ENCODE peak calls at places on chromosomes 3 and 15, in four cellular contexts. F is suprapubic skin, A is GM23338, L is left ventricle myocardium inferior. W is an unnamed sample.

GRCh38 chr15:78263351-78263781 is 996 bp upstream of the DNAJA4 start:
- DNase-seq in A (no peak), L (no peak), F (no peak), W (no peak)

GRCh38 chr15:31019986-31020385 is 28.6 kb upstream of the MTMR10 start:
- DNase-seq in F (no peak), A (no peak), L (no peak), W (no peak)

GRCh38 chr15:60673156-60673555 is 194.2 kb upstream of the ICE2 start:
- DNase-seq in F (no peak), L (no peak), A (no peak), W (no peak)

GRCh38 chr15:40293905-40294895 is 11.3 kb upstream of the ANKRD63 start:
- DNase-seq in L (no peak), A (peak; percentile 48), F (no peak), W (no peak)

GRCh38 chr3:12513694-12514446 is 29.6 kb downstream of the TSEN2 start:
- DNase-seq in L (peak; percentile 47), F (no peak), A (no peak), W (no peak)

GRCh38 chr3:112327371-112327951 is 5.5 kb upstream of the CD200 start:
- DNase-seq in F (no peak), L (no peak), A (peak; percentile 77), W (no peak)

GRCh38 chr15:40029979-40030893 is 8.7 kb downstream of the SRP14 start:
- DNase-seq in F (no peak), A (peak; percentile 83), L (no peak), W (peak; percentile 56)

GRCh38 chr3:64612082-64612860 is 75.5 kb downstream of the ADAMTS9 start:
- DNase-seq in A (no peak), L (no peak), F (no peak), W (peak; percentile 42)

GRCh38 chr15:66565731-66566130 is at the start of gene LCTL:
- DNase-seq in F (no peak), L (no peak), A (peak; percentile 82), W (no peak)

GRCh38 chr3:164208026-164208425 is 870.3 kb downstream of the SI start:
- DNase-seq in L (no peak), A (no peak), F (no peak), W (no peak)

GRCh38 chr3:11522953-11523792 is 120.5 kb downstream of the VGLL4 start:
- DNase-seq in L (no peak), F (no peak), A (no peak), W (no peak)

GRCh38 chr3:153209596-153209995 is 47.6 kb downstream of the RAP2B start:
- DNase-seq in L (peak; percentile 21), A (peak; percentile 91), F (no peak), W (no peak)

GRCh38 chr3:33006571-33007286 is 55.3 kb downstream of the CCR4 start:
- DNase-seq in L (no peak), A (no peak), F (no peak), W (no peak)

GRCh38 chr3:27596920-27597319 is 112.7 kb upstream of the SLC4A7 start:
- DNase-seq in L (no peak), F (no peak), A (no peak), W (no peak)

GRCh38 chr15:66014639-66015182 is 145.4 kb downstream of the RAB11A start:
- DNase-seq in L (no peak), A (no peak), F (no peak), W (no peak)

GRCh38 chr15:29054171-29055045 is 168.6 kb downstream of the APBA2 start:
- DNase-seq in F (no peak), L (no peak), A (no peak), W (no peak)

GRCh38 chr3:142963266-142964149 is at the start of gene PAQR9:
- DNase-seq in F (no peak), L (peak; percentile 27), A (peak; percentile 80), W (no peak)

GRCh38 chr15:35290301-35290721 is 205.2 kb upstream of the NANOGP8 start:
- DNase-seq in F (no peak), A (no peak), L (no peak), W (no peak)

GRCh38 chr3:117873236-117873635 is 1161.4 kb downstream of the IGSF11 start:
- DNase-seq in F (no peak), A (no peak), L (peak; percentile 23), W (peak; percentile 86)

GRCh38 chr3:150544040-150544439 is 2.3 kb downstream of the SERP1 start:
- DNase-seq in A (no peak), F (no peak), L (no peak), W (no peak)

GRCh38 chr3:184636774-184637316 is 75.0 kb downstream of the MAGEF1 start:
- DNase-seq in A (no peak), F (no peak), L (no peak), W (no peak)

GRCh38 chr3:156509209-156510174 is 45.4 kb downstream of the SSR3 start:
- DNase-seq in F (no peak), A (peak; percentile 85), L (no peak), W (no peak)

GRCh38 chr3:161264771-161265343 is 43.7 kb downstream of the NMD3 start:
- DNase-seq in L (no peak), A (no peak), F (no peak), W (no peak)

GRCh38 chr15:90512981-90513380 is 16.7 kb upstream of the CRTC3 start:
- DNase-seq in F (no peak), L (no peak), A (no peak), W (no peak)

GRCh38 chr3:180409170-180409569 is 192.8 kb upstream of the TTC14 start:
- DNase-seq in L (no peak), A (no peak), F (no peak), W (no peak)

GRCh38 chr15:80669599-80670273 is 25.4 kb upstream of the ABHD17C start:
- DNase-seq in A (no peak), F (no peak), L (no peak), W (no peak)

GRCh38 chr3:177410734-177411133 is 213.5 kb upstream of the TBL1XR1 start:
- DNase-seq in A (no peak), F (no peak), L (no peak), W (no peak)

GRCh38 chr15:90087454-90088154 is 14.7 kb downstream of the IDH2 start:
- DNase-seq in A (peak; percentile 58), F (no peak), L (no peak), W (peak; percentile 83)

GRCh38 chr15:36609793-36610192 is 30.4 kb downstream of the CDIN1 start:
- DNase-seq in F (no peak), A (no peak), L (no peak), W (no peak)

GRCh38 chr3:62735510-62735909 is 139.7 kb downstream of the CADPS start:
- DNase-seq in A (peak; percentile 30), L (no peak), F (no peak), W (no peak)

GRCh38 chr3:155243512-155243921 is 50.0 kb downstream of the STRIT1 start:
- DNase-seq in A (no peak), F (no peak), L (no peak), W (no peak)

GRCh38 chr3:49018707-49019006 is 277 bp upstream of the DALRD3 start:
- DNase-seq in L (no peak), A (no peak), F (no peak), W (no peak)

GRCh38 chr15:96362759-96363678 is 32.5 kb downstream of the NR2F2 start:
- DNase-seq in A (peak; percentile 83), F (no peak), L (no peak), W (no peak)

GRCh38 chr15:38474155-38474757 is 20.3 kb downstream of the FAM98B start:
- DNase-seq in A (peak; percentile 61), L (no peak), F (no peak), W (peak; percentile 43)

GRCh38 chr3:136237961-136238649 is 12.0 kb upstream of the PCCB start:
- DNase-seq in L (no peak), F (no peak), A (peak; percentile 45), W (no peak)

GRCh38 chr3:57063027-57063426 is 2.6 kb downstream of the SPATA12 start:
- DNase-seq in L (no peak), A (no peak), F (no peak), W (no peak)
- H3K4me1 ChIP-seq in L (peaks cover 29% of the 10 kb centered on the region), A (peaks cover 22% of the 10 kb centered on the region), F (peaks cover 60% of the 10 kb centered on the region), W (peaks cover 29% of the 10 kb centered on the region)

GRCh38 chr3:110292102-110292501 is 779.5 kb upstream of the NECTIN3 start:
- DNase-seq in A (no peak), F (no peak), L (no peak), W (no peak)

GRCh38 chr3:110301781-110302180 is 769.8 kb upstream of the NECTIN3 start:
- DNase-seq in A (no peak), F (no peak), L (no peak), W (no peak)

GRCh38 chr3:110293660-110294059 is 778.0 kb upstream of the NECTIN3 start:
- DNase-seq in F (no peak), L (no peak), A (no peak), W (no peak)

DNA sequence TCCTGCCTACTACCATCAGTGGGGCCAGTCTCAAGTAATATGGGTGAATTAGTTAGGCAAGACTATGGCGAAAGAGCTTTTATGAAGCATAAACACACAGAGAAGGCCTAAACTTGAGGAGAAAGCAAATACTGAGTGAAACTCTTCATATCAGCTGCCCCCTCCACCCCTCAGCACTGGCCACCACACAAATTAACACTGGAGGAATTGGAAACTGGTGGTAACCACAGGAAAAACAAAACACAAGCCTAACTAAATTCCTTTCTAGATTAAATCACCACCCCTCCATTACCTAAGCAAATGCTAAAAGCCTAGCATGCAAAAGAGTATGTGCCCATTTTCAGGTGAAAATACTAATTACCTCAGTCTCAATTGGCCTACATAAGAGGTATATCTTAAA is 774.7 kb upstream of the NECTIN3 start:
- DNase-seq in F (no peak), L (no peak), A (no peak), W (no peak)
- H3K4me3 ChIP-seq in F (no peak overlapping the region), L (no peak overlapping the region), A (no peak overlapping the region), W (no peak overlapping the region)

GRCh38 chr3:134838599-134838998 is 43.5 kb downstream of the EPHB1 start:
- DNase-seq in L (no peak), F (peak; percentile 16), A (peak; percentile 49), W (no peak)

GRCh38 chr3:134839422-134839821 is 44.4 kb downstream of the EPHB1 start:
- DNase-seq in F (peak; percentile 41), L (no peak), A (no peak), W (no peak)

GRCh38 chr3:134836921-134837320 is 41.9 kb downstream of the EPHB1 start:
- DNase-seq in L (no peak), F (peak; percentile 4), A (no peak), W (no peak)

GRCh38 chr3:134839990-134840389 is 44.9 kb downstream of the EPHB1 start:
- DNase-seq in L (no peak), A (no peak), F (peak; percentile 15), W (no peak)

GRCh38 chr3:134840459-134840858 is 45.4 kb downstream of the EPHB1 start:
- DNase-seq in L (no peak), A (no peak), F (no peak), W (no peak)
- H3K4me1 ChIP-seq in L (no peaks in the 10 kb centered on the region), A (no peaks in the 10 kb centered on the region), F (no peaks in the 10 kb centered on the region), W (no peaks in the 10 kb centered on the region)

DNA sequence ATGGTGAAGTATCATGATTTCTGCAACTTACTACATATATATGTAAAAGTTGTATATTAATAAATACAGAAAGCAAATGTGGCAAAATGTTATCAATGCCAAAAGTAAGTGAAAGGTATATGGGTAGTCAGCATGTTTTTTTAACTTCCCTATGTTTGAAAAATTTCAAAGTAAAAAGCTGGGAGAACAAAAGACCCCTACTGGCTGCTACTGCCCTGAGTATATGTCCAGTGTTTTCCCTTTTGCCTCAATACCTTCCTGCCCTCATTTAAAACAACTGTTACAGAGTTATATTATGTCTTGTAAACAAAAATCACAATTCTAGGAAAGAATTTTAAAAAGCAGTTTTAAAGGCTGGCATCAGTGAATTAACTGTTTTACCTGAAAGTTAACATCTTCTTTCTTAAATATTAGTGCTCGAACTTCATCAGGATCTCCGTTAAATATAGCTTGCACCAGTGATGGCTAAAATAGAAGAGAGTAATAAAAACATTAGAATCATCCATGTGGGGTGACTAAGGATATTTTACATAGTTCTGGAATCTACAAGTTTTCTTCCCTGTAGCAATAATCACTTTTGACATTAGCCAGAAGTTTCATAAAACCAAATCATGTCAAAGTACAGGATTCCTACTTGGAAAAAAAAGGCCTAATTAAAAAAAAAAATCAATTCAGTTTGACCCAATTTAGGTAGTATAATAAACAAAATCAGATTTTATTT is 2.8 kb downstream of the ANKRD28 start:
- DNase-seq in A (no peak), F (no peak), L (no peak), W (no peak)
- H3K4me3 ChIP-seq in A (no peak overlapping the region), F (peak overlapping the region; percentile 51), L (peak overlapping the region; percentile 55), W (no peak overlapping the region)